ENCODE peak calls at places on chromosomes 6 and 20, in seven cellular contexts. R is endothelial cell of umbilical vein, K is spleen, L is HepG2, F is ovary, Z is stomach, E is esophagus squamous epithelium. S is an unnamed sample.

GRCh38 chr20:57625181-57625958 is 5.1 kb upstream of the ZBP1 start:
- DNase-seq in Z (no peak), E (no peak), K (peak; percentile 70), L (no peak), R (no peak), F (no peak), S (no peak)

GRCh38 chr6:128284128-128284527 is 236.3 kb downstream of the PTPRK start:
- DNase-seq in E (no peak), F (no peak), K (no peak), R (no peak), Z (no peak), L (no peak), S (no peak)

GRCh38 chr6:51569594-51569993 is 517.8 kb downstream of the PKHD1 start:
- DNase-seq in L (no peak), F (no peak), K (no peak), E (no peak), Z (no peak), R (no peak), S (no peak)

GRCh38 chr6:135537782-135538301 is 40.3 kb upstream of the AHI1 start:
- DNase-seq in F (no peak), E (no peak), Z (no peak), L (no peak), R (peak; percentile 51), K (no peak), S (no peak)

GRCh38 chr6:33206027-33206863 is 1.8 kb downstream of the HSD17B8 start:
- DNase-seq in K (no peak), R (no peak), Z (no peak), L (no peak), E (no peak), F (no peak), S (no peak)

GRCh38 chr6:150813993-150814359 is 51.5 kb upstream of the MTHFD1L start:
- DNase-seq in F (no peak), K (no peak), Z (no peak), L (peak; percentile 18), R (peak; percentile 22), E (no peak), S (no peak)

GRCh38 chr6:100103194-100103593 is 109.2 kb upstream of the MCHR2 start:
- DNase-seq in K (no peak), Z (no peak), E (no peak), R (no peak), L (no peak), F (no peak), S (no peak)

GRCh38 chr20:26214991-26215390 is 518.3 kb upstream of the ZNF337 start:
- DNase-seq in Z (no peak), L (no peak), F (no peak), K (no peak), E (no peak), R (no peak), S (no peak)

GRCh38 chr20:3221398-3222226 is 12.3 kb downstream of the ITPA start:
- DNase-seq in R (no peak), F (no peak), Z (peak; percentile 48), L (no peak), E (no peak), K (no peak), S (no peak)

GRCh38 chr20:21019468-21019830 is 86.7 kb downstream of the LINC00237 start:
- DNase-seq in E (no peak), K (no peak), F (no peak), Z (no peak), L (no peak), R (no peak), S (no peak)

GRCh38 chr6:33199687-33200233 is 705 bp downstream of the RXRB start:
- DNase-seq in E (no peak), K (peak; percentile 94), F (no peak), Z (peak; percentile 75), R (peak; percentile 53), L (peak; percentile 88), S (no peak)

GRCh38 chr6:131269565-131270391 is 134.5 kb downstream of the AKAP7 start:
- DNase-seq in E (no peak), F (no peak), K (no peak), Z (no peak), L (no peak), R (no peak), S (no peak)

GRCh38 chr20:10076126-10077080 is 41.6 kb downstream of the ANKEF1 start:
- DNase-seq in Z (peak; percentile 47), E (no peak), R (peak; percentile 93), K (no peak), L (no peak), F (no peak), S (no peak)

GRCh38 chr6:167898673-167899311 is 72.1 kb downstream of the AFDN start:
- DNase-seq in R (peak; percentile 41), K (no peak), F (no peak), L (peak; percentile 43), Z (no peak), E (no peak), S (no peak)

GRCh38 chr6:140809694-140810101 is 1323.0 kb upstream of the GJE1 start:
- DNase-seq in F (no peak), R (no peak), E (no peak), L (no peak), Z (no peak), K (no peak), S (no peak)

GRCh38 chr20:59095140-59095539 is 52.6 kb upstream of the PRELID3B start:
- DNase-seq in L (no peak), R (no peak), F (no peak), K (no peak), Z (no peak), E (no peak), S (no peak)

GRCh38 chr6:140344149-140344913 is 969.9 kb upstream of the CITED2 start:
- DNase-seq in R (peak; percentile 70), K (no peak), L (peak; percentile 6), Z (no peak), F (no peak), E (no peak), S (no peak)

GRCh38 chr20:62899633-62900051 is 26.7 kb downstream of the DIDO1 start:
- DNase-seq in F (no peak), Z (no peak), L (peak; percentile 66), K (no peak), R (no peak), E (no peak), S (no peak)

GRCh38 chr6:26141378-26141901 is 54.2 kb downstream of the HFE start:
- DNase-seq in K (no peak), Z (no peak), E (no peak), R (no peak), L (peak; percentile 46), F (no peak), S (no peak)

GRCh38 chr6:110524305-110524704 is 47.9 kb upstream of the SLC22A16 start:
- DNase-seq in E (no peak), Z (no peak), R (no peak), L (no peak), F (no peak), K (no peak), S (no peak)

GRCh38 chr6:137351890-137352289 is 132.7 kb upstream of the IFNGR1 start:
- DNase-seq in K (no peak), Z (no peak), E (no peak), R (no peak), L (peak; percentile 86), F (no peak), S (no peak)

GRCh38 chr20:50113420-50114224 is 672 bp upstream of the UBE2V1 start:
- DNase-seq in E (no peak), K (no peak), Z (no peak), L (no peak), F (no peak), R (no peak), S (no peak)

GRCh38 chr20:50111120-50111828 is 1.7 kb downstream of the UBE2V1 start:
- DNase-seq in F (no peak), Z (no peak), E (no peak), K (no peak), R (no peak), L (no peak), S (no peak)

GRCh38 chr20:50111829-50112495 is 988 bp downstream of the UBE2V1 start:
- DNase-seq in E (no peak), R (no peak), L (no peak), Z (no peak), F (no peak), K (no peak), S (no peak)

GRCh38 chr20:50115041-50115512 is 2.1 kb upstream of the UBE2V1 start:
- DNase-seq in K (no peak), E (no peak), R (no peak), Z (no peak), F (no peak), L (no peak), S (no peak)

GRCh38 chr20:50112512-50113419 is at the start of gene UBE2V1:
- DNase-seq in F (peak; percentile 93), R (peak; percentile 94), L (peak; percentile 84), Z (peak; percentile 94), K (peak; percentile 98), E (peak; percentile 51), S (peak; percentile 95)
- TF ChIP-seq POLR2A in F (peak; percentile 79), R (peak; percentile 37), L (peak; percentile 85), Z (no peak), K (no peak), E (no peak), S (peak; percentile 74)

DNA sequence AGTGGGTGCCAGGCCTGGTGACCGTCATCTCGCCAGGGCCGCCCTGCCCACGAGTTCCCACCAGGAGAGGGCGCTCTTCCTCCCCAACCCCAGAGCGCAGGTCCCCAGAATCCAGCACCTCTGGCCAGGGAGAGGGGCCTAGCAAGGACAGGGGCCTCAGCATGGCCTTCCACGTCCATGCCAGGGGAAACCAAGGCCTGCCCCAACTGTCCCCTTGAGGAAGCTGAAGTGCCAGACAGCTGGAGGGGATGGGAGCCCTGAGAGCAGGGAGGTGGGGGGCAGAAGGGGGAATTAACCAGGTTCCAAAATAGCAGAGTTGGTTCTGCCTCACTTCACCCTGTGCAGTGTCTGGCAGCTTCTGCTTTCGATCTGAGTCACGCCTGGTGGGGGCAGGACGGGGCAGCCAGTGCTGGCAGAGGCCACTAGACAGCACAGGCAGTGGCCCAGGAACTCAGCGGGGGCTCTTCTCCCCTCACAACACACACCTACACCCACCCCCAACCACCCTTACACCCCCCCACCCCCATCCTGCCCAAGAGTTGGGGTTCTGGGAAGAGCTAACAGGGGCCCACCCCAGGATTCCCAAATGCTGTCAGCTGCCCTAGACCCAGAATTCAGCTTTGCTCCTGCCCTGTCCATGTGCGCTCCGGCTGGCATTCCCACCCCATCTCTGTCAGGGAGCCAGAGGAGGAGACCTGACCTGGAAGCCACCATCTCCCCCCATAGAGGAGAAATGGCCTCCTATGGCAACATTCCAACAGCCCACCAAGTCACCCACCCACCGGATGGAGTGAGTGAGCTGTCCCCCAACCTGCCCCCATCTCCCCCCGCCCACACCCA is 29.2 kb downstream of the TFEB start:
- DNase-seq in F (peak; percentile 53), E (peak; percentile 41), L (peak; percentile 67), Z (peak; percentile 75), K (peak; percentile 95), R (peak; percentile 14), S (no peak)
- TF ChIP-seq POLR2A in F (no peak), E (no peak), L (no peak), Z (no peak), K (no peak), R (no peak), S (no peak)

GRCh38 chr6:87589693-87590416 is at the start of the genes ORC3 and RARS2:
- DNase-seq in E (peak; percentile 88), R (peak; percentile 95), F (peak; percentile 97), L (peak; percentile 93), Z (peak; percentile 97), K (peak; percentile 99), S (peak; percentile 99)
- TF ChIP-seq POLR2A in E (no peak), R (peak; percentile 78), F (peak; percentile 83), L (peak; percentile 87), Z (no peak), K (peak; percentile 65), S (peak; percentile 88)

GRCh38 chr20:50957798-50958732 is at the start of gene DPM1:
- DNase-seq in E (no peak), F (peak; percentile 90), K (peak; percentile 95), Z (peak; percentile 89), L (peak; percentile 71), R (no peak), S (peak; percentile 84)
- TF ChIP-seq POLR2A in E (no peak), F (peak; percentile 91), K (no peak), Z (peak; percentile 51), L (peak; percentile 99), R (peak; percentile 93), S (peak; percentile 84)

GRCh38 chr6:82247634-82248232 is at the start of gene IBTK:
- DNase-seq in E (peak; percentile 44), Z (peak; percentile 95), L (peak; percentile 94), K (peak; percentile 95), F (peak; percentile 97), R (peak; percentile 93), S (peak; percentile 94)
- TF ChIP-seq POLR2A in E (no peak), Z (no peak), L (peak; percentile 71), K (no peak), F (peak; percentile 67), R (peak; percentile 87), S (peak; percentile 95)